ENCODE peak calls at places on chromosome 17, in ten cellular contexts. Y, A, R, X, K, H, O, E, Q and J are unnamed samples. For H3K27me3, the result is how much of the 10 kb centered on the place peaks cover.

GRCh38 chr17:28328325-28328724 is 6.9 kb downstream of the IFT20 start:
- DNase-seq in E (no peak), K (no peak), O (peak), A (no peak), R (no peak), Y (no peak), Q (no peak), H (no peak), X (no peak), J (peak)

GRCh38 chr17:16908282-16908681 is 63.6 kb downstream of the TNFRSF13B start:
- DNase-seq in Q (no peak), O (peak), H (no peak), X (no peak), E (no peak), A (no peak), R (no peak), K (no peak), Y (no peak), J (no peak)

GRCh38 chr17:3913531-3914318 is 2.5 kb downstream of the P2RX1 start:
- DNase-seq in E (peak), K (peak), A (peak), R (peak), X (peak), Q (peak), O (no peak), Y (peak), H (peak), J (peak)

GRCh38 chr17:30505868-30506417 is 28.7 kb downstream of the GOSR1 start:
- DNase-seq in H (no peak), A (no peak), Q (no peak), X (no peak), O (no peak), Y (no peak), R (no peak), E (no peak), K (no peak), J (no peak)

GRCh38 chr17:71703701-71704100 is 417.1 kb upstream of the SOX9 start:
- DNase-seq in A (no peak), Q (no peak), H (no peak), K (no peak), X (no peak), Y (no peak), R (no peak), E (no peak), O (no peak), J (no peak)

GRCh38 chr17:48814504-48814903 is 2.5 kb downstream of the TTLL6 start:
- DNase-seq in Q (no peak), R (no peak), E (peak), X (peak), K (peak), O (peak), A (no peak), H (peak), Y (peak), J (peak)

GRCh38 chr17:36937961-36938565 is 788 bp downstream of the LHX1 start:
- DNase-seq in H (no peak), O (no peak), A (no peak), X (no peak), Q (no peak), R (no peak), K (no peak), E (no peak), Y (no peak), J (no peak)

GRCh38 chr17:83175551-83176271 is 96.3 kb downstream of the METRNL start:
- DNase-seq in Y (no peak), A (no peak), K (peak), R (no peak), H (no peak), O (peak), E (peak), X (no peak), Q (no peak), J (peak)

GRCh38 chr17:4807534-4808377 is 804 bp downstream of the PLD2 start:
- DNase-seq in K (no peak), Y (no peak), H (no peak), O (no peak), R (no peak), A (no peak), X (no peak), E (no peak), Q (no peak), J (no peak)

GRCh38 chr17:4232168-4232813 is 31.5 kb downstream of the ANKFY1 start:
- DNase-seq in X (no peak), A (no peak), Y (no peak), H (peak), R (no peak), Q (peak), K (no peak), O (no peak), E (no peak), J (no peak)

GRCh38 chr17:64001763-64002529 is 3.8 kb downstream of the PRR29 start:
- DNase-seq in K (no peak), A (peak), Q (no peak), O (peak), Y (no peak), E (peak), X (peak), R (no peak), H (no peak), J (peak)

GRCh38 chr17:77528516-77529327 is 388.0 kb downstream of the SEC14L1 start:
- DNase-seq in E (no peak), Y (no peak), R (no peak), X (no peak), A (peak), H (no peak), Q (no peak), O (no peak), K (peak), J (no peak)

GRCh38 chr17:43560461-43561427 is 14.6 kb upstream of the ETV4 start:
- DNase-seq in K (no peak), E (no peak), H (no peak), Q (no peak), R (no peak), A (no peak), O (no peak), Y (no peak), X (no peak), J (no peak)

GRCh38 chr17:75547091-75547490 is 21.6 kb downstream of the LLGL2 start:
- DNase-seq in R (no peak), E (no peak), O (no peak), X (no peak), Y (no peak), H (peak), Q (no peak), K (no peak), A (no peak), J (no peak)

GRCh38 chr17:50533720-50534148 is 1.2 kb downstream of the EPN3 start:
- DNase-seq in O (no peak), A (peak), H (peak), R (peak), Y (no peak), X (peak), Q (no peak), K (no peak), E (no peak), J (no peak)

GRCh38 chr17:67434061-67434525 is 57.0 kb downstream of the PITPNC1 start:
- DNase-seq in A (peak), K (peak), E (peak), H (no peak), R (no peak), O (peak), Y (peak), X (peak), Q (no peak), J (no peak)

GRCh38 chr17:4607773-4608187 is 23.5 kb downstream of the SMTNL2 start:
- DNase-seq in R (no peak), Q (no peak), Y (peak), X (peak), E (peak), A (peak), O (peak), K (no peak), H (no peak), J (no peak)

GRCh38 chr17:34645636-34646035 is 66.3 kb downstream of the TMEM132E start:
- DNase-seq in A (no peak), Y (no peak), H (no peak), E (no peak), R (no peak), Q (no peak), X (no peak), K (no peak), O (no peak), J (no peak)

GRCh38 chr17:78111727-78112507 is 16.6 kb downstream of the TMC6 start:
- DNase-seq in K (no peak), X (peak), R (no peak), A (no peak), Y (no peak), E (no peak), H (no peak), Q (no peak), O (no peak), J (no peak)

GRCh38 chr17:2122641-2123302 is 67.9 kb downstream of the HIC1 start:
- DNase-seq in H (peak), Q (peak), A (peak), Y (peak), K (no peak), O (peak), X (peak), R (peak), E (peak), J (no peak)

GRCh38 chr17:62626719-62627218 is 701 bp upstream of the MRC2 start:
- DNase-seq in K (peak), H (no peak), E (peak), Q (peak), Y (peak), O (peak), R (no peak), X (peak), A (peak), J (no peak)

GRCh38 chr17:34720760-34721159 is 141.4 kb downstream of the TMEM132E start:
- DNase-seq in Q (peak), K (no peak), H (no peak), Y (no peak), R (no peak), A (no peak), O (no peak), E (no peak), X (no peak), J (no peak)

GRCh38 chr17:39193346-39193745 is 4.1 kb downstream of the CACNB1 start:
- DNase-seq in E (no peak), A (no peak), X (no peak), Q (no peak), K (no peak), R (no peak), H (no peak), O (no peak), Y (no peak), J (no peak)

GRCh38 chr17:75810216-75810615 is 25.6 kb downstream of the UNK start:
- DNase-seq in O (no peak), X (no peak), A (no peak), E (no peak), K (no peak), H (no peak), Y (no peak), R (peak), Q (no peak), J (no peak)

GRCh38 chr17:57138956-57139576 is 54.0 kb downstream of the AKAP1 start:
- DNase-seq in E (no peak), A (no peak), O (no peak), Y (no peak), R (no peak), X (no peak), K (no peak), Q (no peak), H (no peak), J (no peak)

GRCh38 chr17:28507567-28508195 is 1.5 kb downstream of the FOXN1 start:
- DNase-seq in Y (no peak), A (no peak), H (peak), K (no peak), O (no peak), E (no peak), X (no peak), Q (peak), R (no peak), J (no peak)

GRCh38 chr17:45119964-45120363 is 12.4 kb downstream of the PLCD3 start:
- DNase-seq in Y (no peak), H (no peak), K (no peak), A (no peak), R (no peak), Q (no peak), O (no peak), E (no peak), X (no peak), J (no peak)

GRCh38 chr17:76734080-76734840 is 2.9 kb downstream of the SRSF2 start:
- DNase-seq in O (no peak), Q (no peak), E (no peak), H (no peak), A (no peak), K (peak), R (no peak), Y (no peak), X (no peak), J (no peak)

GRCh38 chr17:19750020-19750572 is 2.0 kb upstream of the ALDH3A1 start:
- DNase-seq in X (peak), Q (no peak), R (no peak), O (no peak), E (no peak), H (no peak), K (no peak), Y (no peak), A (no peak), J (no peak)

GRCh38 chr17:80921741-80922579 is 69.7 kb upstream of the CHMP6 start:
- DNase-seq in R (peak), Q (no peak), H (no peak), O (no peak), A (no peak), E (no peak), K (no peak), X (peak), Y (no peak), J (no peak)
- H3K27me3 ChIP-seq in R (under half), Q (under half), H (under half), O (under half), A (under half), E (under half), K (under half), X (under half), Y (under half), J (under half)

GRCh38 chr17:42038221-42038973 is 12.0 kb downstream of the C17orf113 start:
- DNase-seq in Q (no peak), X (no peak), E (no peak), A (no peak), Y (no peak), O (no peak), K (no peak), H (no peak), R (no peak), J (no peak)
- H3K27me3 ChIP-seq in Q (under half), X (under half), E (under half), A (under half), Y (under half), O (under half), K (under half), H (under half), R (under half), J (under half)

DNA sequence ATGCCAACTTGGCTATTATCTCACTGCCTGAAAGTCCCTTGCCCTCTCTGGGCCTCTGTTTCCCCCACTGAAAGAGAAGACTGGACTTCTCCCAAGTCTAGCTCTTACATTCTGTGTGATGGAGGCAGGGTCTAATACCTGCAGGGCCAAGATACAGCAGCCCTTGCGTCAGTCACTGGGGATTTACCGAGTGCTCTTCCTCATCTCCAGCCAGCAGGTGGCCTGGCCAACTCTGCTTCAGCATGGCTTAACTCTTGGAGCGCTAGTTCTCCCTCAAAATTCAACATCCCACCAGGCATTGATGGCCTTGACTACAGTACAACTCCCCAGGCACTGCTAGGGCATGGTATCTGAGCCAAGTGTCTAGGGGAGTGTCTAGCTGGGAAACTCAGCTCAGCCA is 19.9 kb upstream of the MTMR4 start:
- DNase-seq in Q (no peak), Y (no peak), H (no peak), X (no peak), R (no peak), O (no peak), A (no peak), E (no peak), K (no peak), J (no peak)
- H3K27me3 ChIP-seq in Q (under half), Y (under half), H (under half), X (under half), R (under half), O (under half), A (under half), E (under half), K (half or more), J (under half)

DNA sequence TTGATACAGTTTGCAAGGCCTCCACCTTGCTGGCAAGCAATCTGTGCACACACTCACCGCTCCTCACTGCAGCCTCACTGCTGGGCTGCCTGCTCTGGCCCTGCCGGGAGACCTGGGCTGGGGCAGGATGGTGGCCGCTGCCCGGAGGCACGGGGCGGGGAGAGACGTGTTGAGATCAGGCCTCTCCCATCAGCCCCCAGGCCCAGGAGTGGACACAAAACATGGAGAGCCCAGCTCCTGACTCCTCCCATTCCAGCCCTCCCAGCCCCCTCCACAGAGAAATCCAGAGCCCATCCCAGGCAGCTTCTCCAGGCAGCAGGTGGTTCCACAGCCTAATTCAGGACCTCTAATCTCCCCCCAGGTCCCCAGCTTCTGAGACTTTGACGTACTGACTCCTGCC is 23.1 kb upstream of the RPL38 start:
- DNase-seq in H (no peak), K (no peak), Q (no peak), R (no peak), Y (no peak), A (no peak), X (no peak), O (no peak), E (no peak), J (no peak)
- H3K27me3 ChIP-seq in H (under half), K (under half), Q (under half), R (under half), Y (under half), A (half or more), X (half or more), O (under half), E (under half), J (under half)

GRCh38 chr17:861364-861763 is 79.2 kb downstream of the MRM3 start:
- DNase-seq in O (no peak), H (no peak), X (no peak), K (no peak), Y (no peak), R (no peak), Q (no peak), A (no peak), E (no peak), J (no peak)
- H3K27me3 ChIP-seq in O (under half), H (under half), X (under half), K (under half), Y (under half), R (under half), Q (under half), A (under half), E (under half), J (under half)